ENCODE peak calls at places on chromosome 12, in nine cellular contexts. One of them, this sample, is unnamed.

GRCh38 chr12:120432772-120433525 is 5.0 kb upstream of the COX6A1 start:
- DNase-seq in SK-N-MC: no peak
- DNase-seq in GM18507: no peak
- DNase-seq in WTC11: no peak
- DNase-seq in COLO829: no peak
- DNase-seq in ACHN: no peak
- DNase-seq in substantia nigra: no peak
- DNase-seq in activated CD8-positive, alpha-beta memory T cell treated with anti-CD3 and anti-CD28 coated beads, Interleukin-2, amount 50 U/mL, for 4 hours: no peak
- DNase-seq in left colon: no peak
- DNase-seq in this sample: no peak

GRCh38 chr12:93938921-93939320 is 209.5 kb upstream of the PLXNC1 start:
- DNase-seq in SK-N-MC: no peak
- DNase-seq in GM18507: no peak
- DNase-seq in WTC11: no peak
- DNase-seq in COLO829: no peak
- DNase-seq in ACHN: no peak
- DNase-seq in substantia nigra: no peak
- DNase-seq in activated CD8-positive, alpha-beta memory T cell treated with anti-CD3 and anti-CD28 coated beads, Interleukin-2, amount 50 U/mL, for 4 hours: no peak
- DNase-seq in left colon: no peak
- DNase-seq in this sample: no peak

GRCh38 chr12:80186727-80187217 is 87.4 kb downstream of the OTOGL start:
- DNase-seq in SK-N-MC: peak
- DNase-seq in GM18507: no peak
- DNase-seq in WTC11: peak
- DNase-seq in COLO829: peak
- DNase-seq in ACHN: peak
- DNase-seq in substantia nigra: peak
- DNase-seq in activated CD8-positive, alpha-beta memory T cell treated with anti-CD3 and anti-CD28 coated beads, Interleukin-2, amount 50 U/mL, for 4 hours: no peak
- DNase-seq in left colon: peak
- DNase-seq in this sample: peak

GRCh38 chr12:101647711-101648110 is 49.7 kb upstream of the CHPT1 start:
- DNase-seq in SK-N-MC: no peak
- DNase-seq in GM18507: no peak
- DNase-seq in WTC11: no peak
- DNase-seq in COLO829: no peak
- DNase-seq in ACHN: no peak
- DNase-seq in substantia nigra: no peak
- DNase-seq in activated CD8-positive, alpha-beta memory T cell treated with anti-CD3 and anti-CD28 coated beads, Interleukin-2, amount 50 U/mL, for 4 hours: no peak
- DNase-seq in left colon: no peak
- DNase-seq in this sample: no peak

GRCh38 chr12:81095470-81096232 is 17.8 kb downstream of the ACSS3 start:
- DNase-seq in SK-N-MC: no peak
- DNase-seq in GM18507: no peak
- DNase-seq in WTC11: no peak
- DNase-seq in COLO829: peak
- DNase-seq in ACHN: peak
- DNase-seq in substantia nigra: no peak
- DNase-seq in activated CD8-positive, alpha-beta memory T cell treated with anti-CD3 and anti-CD28 coated beads, Interleukin-2, amount 50 U/mL, for 4 hours: no peak
- DNase-seq in left colon: no peak
- DNase-seq in this sample: no peak

GRCh38 chr12:103877288-103877687 is 36.3 kb upstream of the NT5DC3 start:
- DNase-seq in SK-N-MC: no peak
- DNase-seq in GM18507: no peak
- DNase-seq in WTC11: no peak
- DNase-seq in COLO829: no peak
- DNase-seq in ACHN: no peak
- DNase-seq in substantia nigra: no peak
- DNase-seq in activated CD8-positive, alpha-beta memory T cell treated with anti-CD3 and anti-CD28 coated beads, Interleukin-2, amount 50 U/mL, for 4 hours: no peak
- DNase-seq in left colon: no peak
- DNase-seq in this sample: no peak

GRCh38 chr12:119547016-119547415 is 46.6 kb upstream of the TMEM233 start:
- DNase-seq in SK-N-MC: no peak
- DNase-seq in GM18507: no peak
- DNase-seq in WTC11: no peak
- DNase-seq in COLO829: no peak
- DNase-seq in ACHN: no peak
- DNase-seq in substantia nigra: no peak
- DNase-seq in activated CD8-positive, alpha-beta memory T cell treated with anti-CD3 and anti-CD28 coated beads, Interleukin-2, amount 50 U/mL, for 4 hours: no peak
- DNase-seq in left colon: no peak
- DNase-seq in this sample: peak

GRCh38 chr12:89862511-89863331 is 154.1 kb upstream of the ATP2B1 start:
- DNase-seq in SK-N-MC: no peak
- DNase-seq in GM18507: no peak
- DNase-seq in WTC11: no peak
- DNase-seq in COLO829: no peak
- DNase-seq in ACHN: no peak
- DNase-seq in substantia nigra: no peak
- DNase-seq in activated CD8-positive, alpha-beta memory T cell treated with anti-CD3 and anti-CD28 coated beads, Interleukin-2, amount 50 U/mL, for 4 hours: no peak
- DNase-seq in left colon: peak
- DNase-seq in this sample: no peak

GRCh38 chr12:14959916-14960315 is 1.5 kb downstream of the ARHGDIB start:
- DNase-seq in SK-N-MC: no peak
- DNase-seq in GM18507: no peak
- DNase-seq in WTC11: no peak
- DNase-seq in COLO829: no peak
- DNase-seq in ACHN: no peak
- DNase-seq in substantia nigra: no peak
- DNase-seq in activated CD8-positive, alpha-beta memory T cell treated with anti-CD3 and anti-CD28 coated beads, Interleukin-2, amount 50 U/mL, for 4 hours: no peak
- DNase-seq in left colon: no peak
- DNase-seq in this sample: no peak

GRCh38 chr12:111251099-111251498 is 117.8 kb downstream of the PHETA1 start:
- DNase-seq in SK-N-MC: no peak
- DNase-seq in GM18507: no peak
- DNase-seq in WTC11: no peak
- DNase-seq in COLO829: no peak
- DNase-seq in ACHN: no peak
- DNase-seq in substantia nigra: no peak
- DNase-seq in activated CD8-positive, alpha-beta memory T cell treated with anti-CD3 and anti-CD28 coated beads, Interleukin-2, amount 50 U/mL, for 4 hours: no peak
- DNase-seq in left colon: no peak
- DNase-seq in this sample: no peak

GRCh38 chr12:122872815-122873361 is 23.0 kb downstream of the VPS37B start:
- DNase-seq in SK-N-MC: no peak
- DNase-seq in GM18507: no peak
- DNase-seq in WTC11: no peak
- DNase-seq in COLO829: no peak
- DNase-seq in ACHN: no peak
- DNase-seq in substantia nigra: no peak
- DNase-seq in activated CD8-positive, alpha-beta memory T cell treated with anti-CD3 and anti-CD28 coated beads, Interleukin-2, amount 50 U/mL, for 4 hours: no peak
- DNase-seq in left colon: peak
- DNase-seq in this sample: no peak

GRCh38 chr12:49138587-49138986 is 7.4 kb upstream of the TUBA1B start:
- DNase-seq in SK-N-MC: no peak
- DNase-seq in GM18507: no peak
- DNase-seq in WTC11: no peak
- DNase-seq in COLO829: peak
- DNase-seq in ACHN: no peak
- DNase-seq in substantia nigra: no peak
- DNase-seq in activated CD8-positive, alpha-beta memory T cell treated with anti-CD3 and anti-CD28 coated beads, Interleukin-2, amount 50 U/mL, for 4 hours: no peak
- DNase-seq in left colon: no peak
- DNase-seq in this sample: no peak